ENCODE peak calls at places on chromosome 1, in four cellular contexts. K is HCT116, P is Panc1, C is K562. I is an unnamed sample.

GRCh38 chr1:183306317-183307042 is 111.7 kb downstream of the NMNAT2 start:
- DNase-seq in K (no peak), P (no peak), C (peak; percentile 35), I (peak; percentile 39)

GRCh38 chr1:165144757-165145397 is 211.6 kb downstream of the LMX1A start:
- DNase-seq in K (peak; percentile 47), P (peak; percentile 38), C (peak; percentile 63), I (peak; percentile 44)

GRCh38 chr1:196678510-196678884 is 26.7 kb downstream of the CFH start:
- DNase-seq in K (no peak), P (no peak), C (no peak), I (no peak)

GRCh38 chr1:60918867-60919266 is 163.5 kb upstream of the NFIA start:
- DNase-seq in K (no peak), P (no peak), C (no peak), I (no peak)

GRCh38 chr1:32242341-32242851 is 4.6 kb upstream of the FAM167B start:
- DNase-seq in K (no peak), P (no peak), C (peak; percentile 25), I (no peak)

GRCh38 chr1:79043506-79043905 is 37.0 kb upstream of the ADGRL4 start:
- DNase-seq in K (no peak), P (no peak), C (no peak), I (no peak)

GRCh38 chr1:41395599-41395956 is 34.3 kb downstream of the FOXO6 start:
- DNase-seq in K (no peak), P (no peak), C (no peak), I (no peak)

GRCh38 chr1:172145656-172146055 is 274.8 kb upstream of the C1orf105 start:
- DNase-seq in K (no peak), P (no peak), C (no peak), I (no peak)

GRCh38 chr1:12034381-12034801 is 15.1 kb downstream of the MIIP start:
- DNase-seq in K (no peak), P (no peak), C (no peak), I (peak; percentile 73)

GRCh38 chr1:167294528-167294927 is 73.8 kb downstream of the POU2F1 start:
- DNase-seq in K (no peak), P (no peak), C (no peak), I (no peak)

GRCh38 chr1:182635871-182636270 is 31.7 kb upstream of the RGS16 start:
- DNase-seq in K (no peak), P (no peak), C (no peak), I (no peak)

GRCh38 chr1:78651247-78651646 is 1.6 kb downstream of the IFI44 start:
- DNase-seq in K (no peak), P (no peak), C (no peak), I (no peak)

GRCh38 chr1:45820173-45820572 is 16.8 kb downstream of the MAST2 start:
- DNase-seq in K (no peak), P (no peak), C (no peak), I (no peak)

GRCh38 chr1:36816348-36816747 is 218.0 kb downstream of the GRIK3 start:
- DNase-seq in K (no peak), P (no peak), C (no peak), I (no peak)

GRCh38 chr1:69510026-69510425 is 57.7 kb upstream of the LRRC7 start:
- DNase-seq in K (no peak), P (no peak), C (no peak), I (no peak)

DNA sequence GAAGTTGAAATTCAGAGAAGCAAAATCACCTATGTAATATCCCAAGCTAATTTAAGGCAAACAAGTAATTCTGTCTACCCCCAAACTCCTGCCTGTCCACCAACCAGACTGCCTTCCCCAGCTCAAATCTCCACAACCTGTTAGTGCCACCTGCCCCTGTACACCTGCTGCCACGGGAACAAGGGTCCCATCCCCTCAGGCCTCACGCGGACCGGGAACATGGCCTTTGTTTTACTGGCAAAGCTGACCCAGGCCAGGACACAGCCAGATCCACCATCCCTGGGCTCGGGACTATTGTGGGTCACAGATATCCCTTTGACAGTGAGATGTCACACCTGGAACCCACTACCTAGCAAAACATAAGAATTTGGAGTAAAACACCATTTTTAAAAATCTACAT is 139.3 kb upstream of the SGIP1 start:
- DNase-seq in K (no peak), P (no peak), C (no peak), I (no peak)
- TF ChIP-seq TCF7L2 in K (no peak), P (no peak), C (no peak), I (no peak)

DNA sequence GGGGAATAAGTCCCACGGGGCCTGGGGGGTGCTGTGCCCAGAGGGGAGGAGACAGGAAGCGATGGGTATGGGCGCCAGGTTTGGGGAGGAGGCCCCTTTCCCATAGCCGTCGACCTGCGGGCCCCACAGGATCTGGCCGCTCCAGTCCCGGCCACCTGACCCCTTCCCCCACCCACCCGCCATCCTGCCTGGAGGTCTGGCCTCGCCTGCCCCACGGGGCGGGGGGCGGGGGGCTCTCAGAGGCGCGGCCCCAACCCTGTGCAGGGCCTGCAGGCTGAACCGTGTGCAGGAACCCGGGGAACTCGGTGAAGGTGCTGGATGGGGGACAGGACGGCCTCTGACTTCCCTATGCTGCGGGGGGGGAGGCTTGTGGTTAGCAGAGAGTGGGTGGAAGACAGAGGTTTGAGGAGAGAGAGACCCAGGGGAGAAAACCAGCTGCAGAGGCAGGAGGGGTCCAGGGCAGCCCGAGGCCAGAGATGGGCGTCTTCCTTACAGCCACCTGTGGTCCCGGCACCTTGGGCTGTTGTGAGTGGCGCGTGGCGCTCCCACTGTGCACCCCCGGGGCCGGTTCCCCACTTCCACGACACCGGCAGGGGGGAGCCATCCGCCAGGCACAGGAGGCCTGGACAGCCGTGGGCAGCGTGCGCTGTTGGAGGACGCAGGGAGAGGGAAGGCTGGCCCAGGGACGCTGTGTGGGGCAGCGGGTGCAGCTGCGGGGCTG is 2.5 kb upstream of the TNFRSF18 start:
- DNase-seq in K (no peak), P (no peak), C (peak; percentile 62), I (no peak)
- TF ChIP-seq TCF7L2 in K (no peak), P (no peak), C (no peak), I (no peak)

GRCh38 chr1:28927442-28928305 is 13.3 kb downstream of the EPB41 start:
- DNase-seq in K (no peak), P (no peak), C (no peak), I (no peak)
- TF ChIP-seq TCF7L2 in K (no peak), P (no peak), C (no peak), I (no peak)

GRCh38 chr1:38578444-38578951 is 281.1 kb downstream of the RRAGC start:
- DNase-seq in K (no peak), P (no peak), C (no peak), I (no peak)
- TF ChIP-seq TCF7L2 in K (no peak), P (no peak), C (no peak), I (no peak)

GRCh38 chr1:114457675-114458074 is 53.3 kb downstream of the TRIM33 start:
- DNase-seq in K (no peak), P (no peak), C (no peak), I (peak; percentile 72)
- TF ChIP-seq TCF7L2 in K (no peak), P (no peak), C (no peak), I (no peak)

GRCh38 chr1:26409191-26409751 is 1.3 kb upstream of the LIN28A start:
- DNase-seq in K (no peak), P (no peak), C (peak; percentile 28), I (no peak)
- TF ChIP-seq TCF7L2 in K (no peak), P (no peak), C (no peak), I (no peak)

DNA sequence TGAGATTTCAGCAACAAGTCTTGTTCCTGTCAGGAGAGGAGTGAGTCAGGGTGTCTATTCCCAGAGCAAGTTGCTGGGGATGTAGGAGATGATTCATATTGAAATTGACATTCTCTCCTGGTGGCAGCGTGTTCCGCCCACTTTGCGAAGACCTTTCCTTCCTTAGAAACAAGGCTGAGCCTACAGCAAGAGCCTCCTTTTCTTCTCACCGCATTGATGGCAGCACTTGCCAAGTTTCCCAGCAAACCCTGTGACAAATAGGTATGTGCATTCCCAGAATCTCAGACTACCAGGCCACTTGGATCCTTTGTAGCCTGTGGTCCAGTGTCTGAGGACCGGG is 79.4 kb downstream of the MAN1C1 start:
- DNase-seq in K (no peak), P (no peak), C (no peak), I (no peak)
- TF ChIP-seq TCF7L2 in K (no peak), P (no peak), C (no peak), I (no peak)

DNA sequence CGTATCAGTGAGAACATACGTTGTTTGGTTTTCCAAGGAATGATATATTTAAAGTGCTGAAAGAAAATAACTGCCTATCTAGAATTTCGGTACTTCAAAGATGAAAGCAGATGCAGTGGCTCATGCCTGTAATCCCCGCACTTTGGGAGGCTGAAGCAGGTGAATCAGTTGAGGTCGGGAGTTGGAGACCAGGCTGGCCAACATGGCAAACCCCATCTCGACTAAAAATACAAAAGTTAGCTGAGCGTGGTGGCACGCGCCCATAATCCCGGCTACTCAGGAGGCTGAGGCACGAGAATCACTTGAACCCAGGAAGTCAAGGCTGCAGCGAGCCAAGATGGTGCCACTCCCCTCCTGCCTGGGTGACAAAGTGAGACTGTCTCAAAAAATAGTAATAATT is 16.4 kb downstream of the CD244 start:
- DNase-seq in K (no peak), P (no peak), C (no peak), I (no peak)
- TF ChIP-seq TCF7L2 in K (no peak), P (no peak), C (no peak), I (no peak)

DNA sequence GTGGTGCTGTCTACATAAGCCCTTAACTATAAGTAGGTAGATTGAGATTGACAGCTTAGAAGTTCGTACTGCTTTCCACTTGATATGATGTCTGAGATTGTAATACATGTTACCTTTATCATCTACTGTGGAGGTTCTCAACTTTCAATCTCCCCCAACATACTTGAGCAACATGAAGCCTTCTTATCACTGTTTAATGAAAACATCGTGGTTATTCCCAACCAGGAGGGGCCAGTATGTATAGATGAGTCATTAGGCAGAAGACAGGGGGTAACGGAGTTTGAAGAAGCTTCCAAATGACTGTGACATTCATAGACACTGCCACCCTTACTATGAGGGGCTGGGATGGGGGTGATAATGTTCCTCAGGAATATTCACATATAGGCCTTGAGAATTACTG is 36.0 kb downstream of the CENPF start:
- DNase-seq in K (no peak), P (no peak), C (no peak), I (no peak)
- TF ChIP-seq TCF7L2 in K (no peak), P (no peak), C (no peak), I (no peak)

GRCh38 chr1:47752048-47752451 is 245.1 kb downstream of the TRABD2B start:
- DNase-seq in K (no peak), P (no peak), C (no peak), I (no peak)
- TF ChIP-seq TCF7L2 in K (no peak), P (no peak), C (no peak), I (no peak)